ENCODE peak calls at places on chromosomes 6 and 20, in seven cellular contexts. O is AG10803, W is WTC11, Q is endothelial cell of umbilical vein, U is ovary, X is tibial artery, I is transverse colon. L is an unnamed sample.

GRCh38 chr6:33169286-33170175 is 22.7 kb downstream of the COL11A2 start:
- DNase-seq in O (no peak), W (no peak), Q (no peak), U (no peak), X (no peak), I (no peak), L (no peak)

GRCh38 chr6:3987072-3987471 is 91.9 kb downstream of the FAM217A start:
- DNase-seq in O (peak; percentile 15), W (peak; percentile 23), Q (peak; percentile 84), U (no peak), X (no peak), I (peak; percentile 19), L (no peak)

GRCh38 chr6:37141291-37142046 is 28.5 kb upstream of the PIM1 start:
- DNase-seq in O (peak; percentile 92), W (peak; percentile 58), Q (no peak), U (no peak), X (no peak), I (no peak), L (no peak)

GRCh38 chr6:6942826-6943225 is 164.9 kb upstream of the RREB1 start:
- DNase-seq in O (peak; percentile 70), W (no peak), Q (no peak), U (no peak), X (peak; percentile 26), I (peak; percentile 24), L (no peak)

GRCh38 chr20:30168025-30168799 is 1089.3 kb upstream of the DEFB115 start:
- DNase-seq in O (no peak), W (no peak), Q (no peak), U (peak; percentile 26), X (no peak), I (no peak), L (no peak)

GRCh38 chr6:134663356-134663755 is 286.5 kb downstream of the ALDH8A1 start:
- DNase-seq in O (no peak), W (no peak), Q (no peak), U (no peak), X (no peak), I (no peak), L (no peak)

GRCh38 chr6:50849781-50850180 is 31.1 kb downstream of the TFAP2B start:
- DNase-seq in O (no peak), W (peak; percentile 25), Q (no peak), U (no peak), X (no peak), I (no peak), L (no peak)

GRCh38 chr20:11030351-11030750 is 356.6 kb upstream of the JAG1 start:
- DNase-seq in O (no peak), W (no peak), Q (no peak), U (no peak), X (no peak), I (no peak), L (no peak)

GRCh38 chr6:151269318-151269995 is 29.7 kb downstream of the AKAP12 start:
- DNase-seq in O (peak; percentile 94), W (no peak), Q (peak; percentile 65), U (no peak), X (no peak), I (no peak), L (no peak)

GRCh38 chr6:47144306-47144705 is 102.2 kb upstream of the ADGRF1 start:
- DNase-seq in O (peak; percentile 91), W (no peak), Q (no peak), U (no peak), X (no peak), I (no peak), L (no peak)

GRCh38 chr20:17571967-17572638 is 2.2 kb downstream of the DSTN start:
- DNase-seq in O (no peak), W (no peak), Q (no peak), U (no peak), X (no peak), I (no peak), L (no peak)

GRCh38 chr6:3796396-3796795 is 44.9 kb upstream of the PXDC1 start:
- DNase-seq in O (no peak), W (no peak), Q (peak; percentile 98), U (no peak), X (no peak), I (no peak), L (no peak)

GRCh38 chr6:18148304-18149025 is 6.4 kb downstream of the TPMT start:
- DNase-seq in O (peak; percentile 95), W (no peak), Q (no peak), U (no peak), X (no peak), I (peak; percentile 58), L (no peak)

GRCh38 chr6:127933852-127934840 is 33.3 kb upstream of the THEMIS start:
- DNase-seq in O (no peak), W (no peak), Q (no peak), U (no peak), X (no peak), I (no peak), L (no peak)

GRCh38 chr20:20321917-20322316 is 46.0 kb upstream of the INSM1 start:
- DNase-seq in O (no peak), W (no peak), Q (no peak), U (no peak), X (no peak), I (no peak), L (no peak)

GRCh38 chr20:61953789-61954125 is 111.9 kb downstream of the TAF4 start:
- DNase-seq in O (no peak), W (no peak), Q (no peak), U (no peak), X (no peak), I (no peak), L (no peak)

GRCh38 chr20:45508068-45508886 is 7.1 kb downstream of the SPINT3 start:
- DNase-seq in O (no peak), W (no peak), Q (no peak), U (no peak), X (no peak), I (no peak), L (no peak)

GRCh38 chr6:154071236-154071635 is 32.2 kb downstream of the OPRM1 start:
- DNase-seq in O (no peak), W (no peak), Q (no peak), U (no peak), X (no peak), I (no peak), L (no peak)

GRCh38 chr20:20520776-20521175 is 152.9 kb downstream of the INSM1 start:
- DNase-seq in O (peak; percentile 63), W (no peak), Q (no peak), U (no peak), X (no peak), I (no peak), L (no peak)

GRCh38 chr6:18154507-18155272 is at the start of gene TPMT:
- DNase-seq in O (no peak), W (no peak), Q (no peak), U (no peak), X (peak; percentile 38), I (peak; percentile 35), L (peak; percentile 96)

GRCh38 chr6:40672118-40672517 is 85.0 kb upstream of the LRFN2 start:
- DNase-seq in O (no peak), W (no peak), Q (no peak), U (no peak), X (no peak), I (no peak), L (no peak)
- TF ChIP-seq CTCF in O (peak; percentile 24), W (no peak), Q (no peak), U (no peak), X (no peak), I (no peak), L (no peak)

DNA sequence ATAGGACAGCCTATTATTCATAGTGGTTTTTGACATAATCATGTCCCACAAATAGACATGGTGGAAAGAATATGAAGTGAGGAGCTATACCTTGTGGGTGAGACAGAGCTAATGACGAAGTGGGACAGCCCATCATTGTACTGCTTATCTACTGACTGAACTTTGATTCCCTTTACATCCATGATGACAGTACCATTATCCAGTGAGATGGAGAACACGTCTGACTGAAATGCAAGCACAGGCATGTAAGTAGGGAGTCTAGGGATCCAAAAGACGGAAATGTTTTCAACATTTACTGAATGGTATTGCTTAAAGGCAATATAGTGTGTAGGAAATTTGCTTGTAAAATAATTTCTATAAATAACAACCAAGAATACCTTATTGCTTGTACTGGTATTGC is 43.5 kb downstream of the FAM229B start:
- DNase-seq in O (no peak), W (no peak), Q (no peak), U (no peak), X (no peak), I (no peak), L (no peak)
- TF ChIP-seq CTCF in O (no peak), W (no peak), Q (no peak), U (no peak), X (no peak), I (no peak), L (no peak)

DNA sequence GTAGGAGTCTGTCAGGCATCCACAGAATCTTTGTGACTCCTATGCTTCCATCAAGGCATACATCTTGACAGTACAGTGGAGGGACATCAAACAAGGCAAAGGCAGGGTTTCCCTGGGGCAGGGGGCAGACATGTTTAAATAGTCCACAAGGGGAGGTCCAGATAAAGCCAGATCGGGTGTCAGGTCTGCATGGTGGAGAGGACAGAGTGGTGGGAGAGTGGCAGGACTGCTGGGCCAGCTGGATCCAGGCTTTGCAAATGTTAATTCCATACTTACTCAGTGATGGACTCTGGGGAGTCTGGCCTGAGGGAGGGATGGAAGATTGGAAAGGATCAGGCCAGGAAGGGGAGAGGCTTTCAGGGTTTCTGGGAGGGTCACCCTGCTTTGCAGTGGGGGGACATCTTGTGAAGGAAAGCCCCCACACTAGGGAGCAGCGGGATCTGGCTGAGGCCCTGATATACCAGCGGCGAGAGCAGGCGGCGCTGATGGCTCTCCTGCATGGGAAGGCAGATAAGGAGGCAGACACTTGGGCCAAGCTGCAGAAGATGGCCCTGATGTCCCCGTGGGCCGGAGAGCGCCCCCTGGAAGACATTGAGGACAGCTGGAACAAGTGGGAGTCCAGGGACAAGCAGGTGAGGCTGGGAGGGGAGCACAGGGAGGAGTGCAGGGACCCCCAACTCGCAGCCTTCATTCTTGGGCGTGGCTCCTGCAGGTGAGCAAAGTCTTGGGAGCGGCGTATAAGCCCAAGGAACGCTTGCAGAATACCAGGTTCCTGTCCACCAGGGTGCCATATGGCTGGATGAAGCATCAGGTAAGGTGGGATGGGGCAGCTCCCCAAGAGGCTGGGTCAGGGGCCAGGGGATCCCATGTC is 44.6 kb downstream of the SUN5 start:
- DNase-seq in O (no peak), W (no peak), Q (no peak), U (no peak), X (no peak), I (no peak), L (no peak)
- TF ChIP-seq CTCF in O (no peak), W (no peak), Q (no peak), U (no peak), X (no peak), I (no peak), L (no peak)

GRCh38 chr6:131807321-131807643 is 538 bp upstream of the ENPP1 start:
- DNase-seq in O (no peak), W (no peak), Q (no peak), U (no peak), X (no peak), I (no peak), L (no peak)

GRCh38 chr6:131803007-131803769 is 4.6 kb upstream of the ENPP1 start:
- DNase-seq in O (no peak), W (no peak), Q (no peak), U (no peak), X (no peak), I (no peak), L (no peak)

GRCh38 chr6:131811510-131811909 is 3.7 kb downstream of the ENPP1 start:
- DNase-seq in O (no peak), W (no peak), Q (no peak), U (no peak), X (no peak), I (no peak), L (no peak)

GRCh38 chr6:131808460-131809269 is 845 bp downstream of the ENPP1 start:
- DNase-seq in O (no peak), W (no peak), Q (no peak), U (no peak), X (no peak), I (no peak), L (no peak)

GRCh38 chr6:131807644-131808459 is at the start of gene ENPP1:
- DNase-seq in O (peak; percentile 80), W (peak; percentile 80), Q (peak; percentile 45), U (peak; percentile 77), X (peak; percentile 75), I (peak; percentile 69), L (peak; percentile 61)
- TF ChIP-seq CTCF in O (peak; percentile 36), W (no peak), Q (peak; percentile 10), U (peak; percentile 9), X (peak; percentile 45), I (peak; percentile 34), L (peak; percentile 44)

L was measured in neural crest cell.